ENCODE peak calls at places on chromosomes 7 and 10, in four cellular contexts. R is fibroblast of pulmonary artery, D is GM12865, T is HFF-Myc. F is an unnamed sample.

GRCh38 chr7:110677405-110677804 is 413.5 kb upstream of the LRRN3 start:
- DNase-seq in T (no peak), R (no peak), D (no peak), F (no peak)

GRCh38 chr10:24205846-24206245 is 3.1 kb upstream of the KIAA1217 start:
- DNase-seq in D (no peak), T (no peak), R (no peak), F (no peak)

GRCh38 chr7:115406216-115406615 is 484.3 kb downstream of the MDFIC start:
- DNase-seq in R (no peak), T (no peak), D (no peak), F (no peak)

GRCh38 chr10:3398825-3399646 is 226.5 kb upstream of the PITRM1 start:
- DNase-seq in D (no peak), R (peak; percentile 7), T (peak; percentile 73), F (no peak)

GRCh38 chr10:13831711-13832110 is 244.9 kb downstream of the PRPF18 start:
- DNase-seq in T (no peak), R (peak; percentile 39), D (peak; percentile 79), F (peak; percentile 66)

GRCh38 chr7:142385528-142386340 is 127.9 kb upstream of the PRSS58 start:
- DNase-seq in D (peak; percentile 63), T (peak; percentile 61), R (peak; percentile 76), F (peak; percentile 30)

GRCh38 chr7:88219781-88220747 is at the start of gene SRI:
- DNase-seq in T (peak; percentile 51), D (peak; percentile 93), R (peak; percentile 83), F (peak; percentile 89)

GRCh38 chr7:128939075-128939860 is 1.5 kb downstream of the IRF5 start:
- DNase-seq in T (no peak), R (no peak), D (peak; percentile 85), F (peak; percentile 80)

GRCh38 chr10:34045571-34046190 is 711.2 kb upstream of the NRP1 start:
- DNase-seq in D (no peak), T (no peak), R (peak; percentile 10), F (no peak)

GRCh38 chr10:120556164-120556532 is 99.1 kb downstream of the PLPP4 start:
- DNase-seq in T (no peak), D (no peak), R (no peak), F (no peak)

DNA sequence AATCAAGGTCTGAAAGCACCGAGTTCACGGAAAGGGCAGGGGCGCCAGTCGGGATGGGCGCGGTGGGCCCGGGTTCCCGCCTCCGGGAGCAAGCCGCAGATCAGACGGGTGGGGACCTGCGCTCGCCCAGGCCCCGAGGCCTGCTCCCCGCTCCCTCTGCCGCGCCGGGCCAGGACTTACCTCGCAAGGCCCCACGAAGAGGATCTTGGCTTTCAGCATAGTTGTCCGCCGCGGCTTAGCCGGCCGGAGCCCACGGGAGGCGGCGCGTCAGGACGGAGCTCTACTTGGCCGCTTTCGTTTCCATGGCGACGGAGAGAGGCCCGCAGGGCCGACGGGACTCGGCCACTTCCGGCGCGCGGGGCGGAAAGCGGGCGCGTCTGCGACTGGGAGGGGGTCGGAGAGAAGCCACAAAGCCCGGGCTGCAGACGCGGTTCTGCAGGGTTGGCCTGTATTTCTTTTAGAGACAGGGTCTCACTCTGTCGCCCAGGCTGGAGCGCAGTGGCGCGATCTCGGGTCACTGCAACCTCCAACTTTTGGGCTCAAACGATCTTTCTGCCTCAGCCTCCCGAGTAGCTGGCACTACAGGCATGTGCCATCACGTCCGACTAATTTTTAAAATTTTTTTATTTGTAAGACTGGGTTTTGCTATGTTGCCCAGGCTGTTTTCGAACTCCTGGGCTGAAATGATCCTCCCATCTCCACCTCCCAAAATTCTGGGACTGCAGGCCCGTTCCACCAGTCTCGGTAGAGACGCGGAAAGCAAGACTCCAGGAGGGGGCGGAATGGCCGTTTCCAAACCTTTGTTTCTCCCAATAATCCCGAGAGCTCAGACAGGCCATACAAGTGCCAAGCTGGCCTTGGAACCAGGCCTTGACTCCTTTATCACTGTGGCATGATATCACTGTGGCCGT is at the start of gene IFT22:
- DNase-seq in R (peak; percentile 88), D (peak; percentile 94), T (peak; percentile 59), F (peak; percentile 97)
- TF ChIP-seq CTCF in R (peak; percentile 30), D (no peak), T (peak; percentile 59), F (no peak)

GRCh38 chr7:42115795-42116194 is 121.2 kb downstream of the GLI3 start:
- DNase-seq in D (peak; percentile 6), R (no peak), T (no peak), F (no peak)
- TF ChIP-seq CTCF in D (no peak), R (no peak), T (no peak), F (no peak)

GRCh38 chr10:1581189-1581588 is 156.1 kb downstream of the ADARB2 start:
- DNase-seq in T (no peak), R (no peak), D (no peak), F (no peak)
- TF ChIP-seq CTCF in T (no peak), R (no peak), D (no peak), F (no peak)

GRCh38 chr10:11104772-11105675 is 87.4 kb downstream of the CELF2 start:
- DNase-seq in D (peak; percentile 54), T (no peak), R (no peak), F (peak; percentile 14)
- TF ChIP-seq CTCF in D (no peak), T (no peak), R (no peak), F (no peak)